ENCODE peak calls at places on chromosomes 3 and 15, in four cellular contexts. O is transverse colon, S is A549, J is heart left ventricle. B is an unnamed sample.

GRCh38 chr3:58429657-58430056 is 4.0 kb downstream of the PDHB start:
- DNase-seq in O (no peak), S (no peak), J (no peak), B (no peak)

GRCh38 chr15:75156306-75157215 is 45.1 kb upstream of the C15orf39 start:
- DNase-seq in O (no peak), S (peak; percentile 48), J (no peak), B (no peak)

GRCh38 chr15:41992803-41993190 is 20.4 kb upstream of the EHD4 start:
- DNase-seq in O (no peak), S (no peak), J (no peak), B (no peak)

GRCh38 chr15:38623744-38624143 is 59.1 kb upstream of the RASGRP1 start:
- DNase-seq in O (no peak), S (no peak), J (peak; percentile 11), B (no peak)

GRCh38 chr3:157074490-157074889 is 85.5 kb downstream of the CCNL1 start:
- DNase-seq in O (no peak), S (no peak), J (no peak), B (no peak)

GRCh38 chr15:65184305-65184943 is 718 bp downstream of the CLPX start:
- DNase-seq in O (peak; percentile 73), S (peak; percentile 71), J (peak; percentile 62), B (peak; percentile 25)

GRCh38 chr3:58999779-59000170 is 50.0 kb downstream of the CFAP20DC start:
- DNase-seq in O (no peak), S (no peak), J (no peak), B (no peak)

GRCh38 chr3:168865022-168865551 is 769.4 kb upstream of the GOLIM4 start:
- DNase-seq in O (no peak), S (peak; percentile 6), J (no peak), B (no peak)

GRCh38 chr3:37745079-37745478 is 116.6 kb upstream of the CTDSPL start:
- DNase-seq in O (no peak), S (no peak), J (no peak), B (no peak)

GRCh38 chr15:63013052-63013808 is 29.3 kb upstream of the TPM1 start:
- DNase-seq in O (no peak), S (no peak), J (no peak), B (peak; percentile 27)

GRCh38 chr15:80141916-80142598 is 10.7 kb upstream of the FAH start:
- DNase-seq in O (no peak), S (no peak), J (no peak), B (no peak)

GRCh38 chr3:162978136-162978535 is 1481.5 kb downstream of the OTOL1 start:
- DNase-seq in O (no peak), S (peak; percentile 31), J (no peak), B (no peak)

GRCh38 chr3:197519801-197520211 is 36.0 kb downstream of the BDH1 start:
- DNase-seq in O (no peak), S (peak; percentile 66), J (no peak), B (no peak)

GRCh38 chr3:122092460-122093165 is 37.5 kb downstream of the CD86 start:
- DNase-seq in O (peak; percentile 39), S (peak; percentile 12), J (peak; percentile 13), B (no peak)

GRCh38 chr15:76773234-76773633 is 131.9 kb downstream of the SCAPER start:
- DNase-seq in O (no peak), S (no peak), J (no peak), B (no peak)

GRCh38 chr3:133884547-133885240 is 11.0 kb downstream of the RAB6B start:
- DNase-seq in O (no peak), S (no peak), J (no peak), B (no peak)

GRCh38 chr3:192772495-192772894 is 45.2 kb upstream of the FGF12 start:
- DNase-seq in O (no peak), S (peak; percentile 12), J (peak; percentile 29), B (peak; percentile 26)

GRCh38 chr15:101019351-101019750 is 100.2 kb downstream of the LRRK1 start:
- DNase-seq in O (no peak), S (no peak), J (no peak), B (no peak)

GRCh38 chr3:146313411-146314111 is 62.7 kb upstream of the PLSCR4 start:
- DNase-seq in O (no peak), S (peak; percentile 64), J (no peak), B (no peak)

GRCh38 chr3:49723301-49723630 is 485 bp downstream of the GMPPB start:
- DNase-seq in O (peak; percentile 88), S (peak; percentile 48), J (no peak), B (no peak)

GRCh38 chr3:65642903-65643302 is 395.8 kb downstream of the MAGI1 start:
- DNase-seq in O (no peak), S (no peak), J (no peak), B (no peak)

GRCh38 chr15:40233727-40234577 is 4.9 kb upstream of the PAK6 start:
- DNase-seq in O (no peak), S (no peak), J (no peak), B (no peak)

GRCh38 chr3:74075213-74075612 is 450.5 kb upstream of the PDZRN3 start:
- DNase-seq in O (no peak), S (no peak), J (no peak), B (no peak)

GRCh38 chr3:99945328-99945995 is 127.8 kb downstream of the CMSS1 start:
- DNase-seq in O (no peak), S (no peak), J (no peak), B (no peak)

GRCh38 chr3:99947356-99947755 is 129.7 kb downstream of the CMSS1 start:
- DNase-seq in O (no peak), S (no peak), J (no peak), B (no peak)

GRCh38 chr3:99940350-99940749 is 122.7 kb downstream of the CMSS1 start:
- DNase-seq in O (no peak), S (no peak), J (no peak), B (no peak)

GRCh38 chr3:99941211-99941610 is 123.5 kb downstream of the CMSS1 start:
- DNase-seq in O (no peak), S (no peak), J (no peak), B (no peak)

DNA sequence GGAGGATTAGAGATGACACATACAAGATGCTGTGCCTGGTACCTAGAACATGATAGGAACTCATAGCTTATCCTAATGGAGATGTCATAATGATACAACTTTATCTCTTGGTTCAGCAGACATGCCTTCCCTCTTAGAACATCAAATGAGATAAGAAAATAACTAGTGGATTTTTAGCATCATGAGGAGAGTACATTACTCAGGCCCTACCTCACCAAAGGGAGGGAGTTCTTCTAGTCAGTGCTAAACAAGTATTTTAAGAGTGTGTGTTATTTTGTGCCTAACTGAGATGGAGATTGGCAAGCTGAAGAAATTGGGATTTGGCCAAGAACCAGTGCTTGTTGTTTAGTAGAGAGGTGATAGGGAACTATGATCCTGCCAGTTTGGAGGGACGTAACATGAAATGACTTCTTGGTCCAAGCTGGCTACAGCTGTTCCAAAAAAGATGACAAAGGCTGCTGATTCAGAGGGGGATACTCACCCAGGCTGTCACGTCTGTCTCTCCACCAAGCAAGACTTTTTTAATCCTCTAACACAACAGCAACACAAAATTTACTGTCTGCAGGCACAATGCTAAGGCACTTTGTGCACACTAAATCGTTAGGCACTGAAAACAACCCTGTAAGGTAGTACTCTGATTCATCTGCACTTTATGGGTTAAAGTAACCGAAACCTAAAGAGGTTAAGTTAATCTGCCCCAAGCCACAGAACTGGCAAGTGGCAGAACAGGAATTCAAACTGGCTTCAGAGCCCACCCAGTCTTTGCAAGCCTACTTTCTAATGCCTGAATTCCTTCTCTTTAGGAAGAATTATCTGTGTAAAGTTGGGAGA is 126.5 kb downstream of the CMSS1 start:
- DNase-seq in O (no peak), S (no peak), J (no peak), B (no peak)
- TF ChIP-seq POLR2A in O (no peak), S (no peak), J (no peak), B (no peak)

GRCh38 chr3:52983336-52983807 is 62.5 kb downstream of the SFMBT1 start:
- DNase-seq in O (peak; percentile 38), S (no peak), J (no peak), B (no peak)

GRCh38 chr3:52979190-52979983 is 66.5 kb downstream of the SFMBT1 start:
- DNase-seq in O (no peak), S (no peak), J (no peak), B (no peak)

GRCh38 chr3:52973806-52974205 is 72.1 kb downstream of the SFMBT1 start:
- DNase-seq in O (no peak), S (no peak), J (no peak), B (no peak)

GRCh38 chr3:52982839-52983238 is 63.0 kb downstream of the SFMBT1 start:
- DNase-seq in O (no peak), S (no peak), J (no peak), B (no peak)

DNA sequence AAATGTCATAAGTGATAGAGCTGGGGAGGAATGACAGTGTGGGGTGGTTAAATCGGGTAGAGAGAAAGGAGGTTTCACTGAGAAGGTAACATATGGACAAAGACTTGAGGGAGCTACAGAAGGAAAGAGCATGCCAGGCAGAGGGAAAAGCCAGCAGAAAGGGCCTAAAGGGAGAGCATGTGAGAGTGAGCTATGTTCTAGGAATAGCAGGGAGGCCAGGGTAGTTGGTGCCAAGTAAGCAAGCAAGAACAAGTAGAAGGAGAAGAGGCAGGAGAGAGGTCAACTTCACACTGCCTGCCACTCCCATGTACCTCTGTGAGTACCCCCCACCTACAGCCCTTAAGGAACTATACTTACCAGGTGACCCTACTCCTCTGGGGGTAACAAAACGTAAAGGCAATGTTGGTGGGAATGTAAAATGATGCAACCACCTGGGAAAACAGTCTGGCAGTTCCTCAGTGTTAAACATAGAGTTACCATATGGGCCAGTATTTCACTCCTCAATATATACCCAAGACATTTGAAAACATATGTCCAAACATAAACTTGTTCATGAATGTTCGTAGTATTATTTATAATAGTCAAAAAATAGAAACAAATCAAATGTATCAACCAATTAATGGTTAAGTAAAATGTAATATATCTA is 67.6 kb downstream of the SFMBT1 start:
- DNase-seq in O (no peak), S (no peak), J (peak; percentile 53), B (no peak)
- TF ChIP-seq POLR2A in O (no peak), S (no peak), J (no peak), B (no peak)

DNA sequence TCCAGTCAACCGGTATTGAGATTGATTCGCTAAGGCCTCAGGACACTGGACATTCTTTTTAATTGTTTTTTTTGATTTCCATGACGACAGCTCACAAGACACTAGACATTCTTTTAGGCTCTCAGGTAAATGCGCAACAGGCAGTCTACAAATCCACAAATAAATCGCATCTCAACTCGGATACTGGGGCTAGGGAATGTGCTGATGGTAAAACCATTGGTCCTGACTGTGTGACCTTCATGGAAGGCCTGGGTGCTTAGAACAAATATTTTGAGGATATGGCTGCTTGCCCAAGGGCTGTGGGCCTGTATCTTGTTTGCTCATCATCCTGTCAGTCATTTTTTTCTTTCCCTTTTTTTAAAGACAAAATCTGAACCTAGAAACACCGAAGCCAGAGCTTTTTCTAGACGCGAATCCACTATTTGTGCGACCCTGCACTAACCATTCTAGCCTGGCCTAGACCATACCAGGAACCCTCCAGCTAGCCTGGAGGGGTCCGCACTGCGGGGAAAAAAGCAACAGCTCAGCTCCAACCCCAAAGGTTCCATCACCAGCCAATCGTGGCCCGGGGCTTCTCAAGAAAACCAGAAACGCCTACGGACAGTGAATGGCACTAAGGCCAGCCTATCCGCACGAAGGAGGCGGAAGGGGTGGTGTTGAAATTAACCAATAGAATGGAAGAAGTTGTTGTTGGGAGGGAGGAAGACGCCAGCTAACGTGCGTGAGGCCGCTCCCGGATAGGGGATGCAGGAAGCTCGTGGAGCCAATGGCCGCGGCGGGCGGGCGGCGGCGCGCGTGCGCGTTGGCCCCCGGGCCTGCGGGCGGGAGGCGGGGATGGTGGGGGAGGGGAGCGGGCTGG is 18.1 kb upstream of the CHD2 start:
- DNase-seq in O (peak; percentile 99), S (peak; percentile 100), J (peak; percentile 98), B (peak; percentile 82)
- TF ChIP-seq POLR2A in O (peak; percentile 96), S (peak; percentile 85), J (peak; percentile 91), B (peak; percentile 91)

DNA sequence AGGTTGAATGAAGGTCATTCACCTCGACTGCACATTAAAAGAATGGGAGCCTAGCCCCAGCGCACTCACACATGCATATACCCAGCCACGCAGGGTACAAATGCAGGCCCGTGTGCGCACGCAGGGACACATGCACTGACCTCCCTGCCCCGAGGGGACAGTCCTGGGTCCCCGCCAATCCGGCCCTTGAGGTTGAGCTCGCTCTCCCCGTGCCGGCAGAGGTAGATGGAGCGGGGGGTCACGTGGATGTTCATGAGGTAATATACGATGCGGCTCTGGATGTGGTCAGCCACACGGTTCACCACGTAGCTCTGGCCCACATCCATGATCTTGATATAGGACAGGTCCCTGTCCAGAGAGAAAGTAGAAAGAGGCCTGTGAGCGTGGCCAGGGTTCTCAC is 20.5 kb downstream of the PFKFB4 start:
- DNase-seq in O (no peak), S (no peak), J (no peak), B (no peak)
- TF ChIP-seq POLR2A in O (no peak), S (no peak), J (no peak), B (no peak)